ENCODE peak calls at places on chromosomes 3 and 15, in four cellular contexts. One of them, this sample, is unnamed.

GRCh38 chr15:83694030-83694429 is 40.1 kb downstream of the ADAMTSL3 start:
- DNase-seq in A549: peak; percentile 15
- DNase-seq in endothelial cell: no peak
- DNase-seq in breast epithelium: no peak
- DNase-seq in this sample: no peak

GRCh38 chr15:92809880-92810361 is 90.2 kb upstream of the CHD2 start:
- DNase-seq in A549: peak; percentile 65
- DNase-seq in endothelial cell: peak; percentile 34
- DNase-seq in breast epithelium: peak; percentile 50
- DNase-seq in this sample: no peak

GRCh38 chr15:80265021-80265420 is 13.0 kb upstream of the CTXND1 start:
- DNase-seq in breast epithelium: no peak
- DNase-seq in endothelial cell: no peak
- DNase-seq in A549: no peak
- DNase-seq in this sample: no peak

GRCh38 chr15:90598053-90598577 is 68.4 kb downstream of the CRTC3 start:
- DNase-seq in breast epithelium: no peak
- DNase-seq in A549: peak; percentile 56
- DNase-seq in endothelial cell: no peak
- DNase-seq in this sample: no peak

GRCh38 chr3:183356920-183357319 is 71.5 kb downstream of the MCF2L2 start:
- DNase-seq in A549: no peak
- DNase-seq in endothelial cell: no peak
- DNase-seq in breast epithelium: no peak
- DNase-seq in this sample: no peak

GRCh38 chr3:109553573-109554371 is 216.4 kb upstream of the DPPA4 start:
- DNase-seq in A549: no peak
- DNase-seq in endothelial cell: no peak
- DNase-seq in breast epithelium: no peak
- DNase-seq in this sample: no peak

GRCh38 chr3:66468016-66468735 is 32.6 kb downstream of the LRIG1 start:
- DNase-seq in A549: no peak
- DNase-seq in breast epithelium: no peak
- DNase-seq in endothelial cell: no peak
- DNase-seq in this sample: no peak

GRCh38 chr15:85485956-85486567 is 105.7 kb downstream of the AKAP13 start:
- DNase-seq in breast epithelium: peak; percentile 77
- DNase-seq in endothelial cell: peak; percentile 59
- DNase-seq in A549: peak; percentile 84
- DNase-seq in this sample: peak; percentile 47

GRCh38 chr3:133882986-133883586 is 12.6 kb downstream of the RAB6B start:
- DNase-seq in endothelial cell: no peak
- DNase-seq in breast epithelium: no peak
- DNase-seq in A549: no peak
- DNase-seq in this sample: no peak

GRCh38 chr3:126704494-126705214 is 614 bp downstream of the CHCHD6 start:
- DNase-seq in breast epithelium: no peak
- DNase-seq in A549: no peak
- DNase-seq in endothelial cell: no peak
- DNase-seq in this sample: no peak

GRCh38 chr3:178966299-178967183 is 105.1 kb downstream of the ZMAT3 start:
- DNase-seq in breast epithelium: no peak
- DNase-seq in endothelial cell: no peak
- DNase-seq in A549: peak; percentile 16
- DNase-seq in this sample: no peak

GRCh38 chr3:42192334-42193200 is 73.4 kb downstream of the CCK start:
- DNase-seq in endothelial cell: no peak
- DNase-seq in A549: no peak
- DNase-seq in breast epithelium: no peak
- DNase-seq in this sample: no peak

GRCh38 chr3:69649120-69649519 is 90.1 kb upstream of the MITF start:
- DNase-seq in breast epithelium: no peak
- DNase-seq in A549: peak; percentile 29
- DNase-seq in endothelial cell: no peak
- DNase-seq in this sample: no peak

GRCh38 chr3:186442162-186442561 is 80.1 kb upstream of the DGKG start:
- DNase-seq in A549: no peak
- DNase-seq in breast epithelium: no peak
- DNase-seq in endothelial cell: no peak
- DNase-seq in this sample: no peak

GRCh38 chr3:98565237-98565643 is 28.2 kb downstream of the CPOX start:
- DNase-seq in endothelial cell: no peak
- DNase-seq in breast epithelium: no peak
- DNase-seq in A549: no peak
- DNase-seq in this sample: no peak

DNA sequence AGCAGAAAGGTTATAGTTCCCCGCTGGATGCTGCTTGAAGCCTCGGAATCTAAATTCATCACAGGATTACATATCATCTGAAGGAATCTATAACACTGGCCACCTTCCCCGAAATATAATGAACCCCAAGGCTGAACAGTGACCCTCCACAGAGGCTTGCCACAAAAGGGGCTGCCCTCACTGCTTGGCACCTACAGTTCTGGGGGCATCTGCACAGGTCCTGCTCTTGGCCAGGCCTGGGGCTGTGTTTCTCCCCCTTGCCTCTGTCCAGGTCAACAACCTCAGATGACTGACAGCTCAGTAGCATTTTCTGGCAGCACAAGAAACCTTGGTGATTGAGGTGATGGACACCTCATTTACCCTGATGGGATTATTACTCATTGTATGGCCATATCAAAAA is 1.5 kb upstream of the ADAMTS17 start:
- DNase-seq in breast epithelium: no peak
- DNase-seq in endothelial cell: no peak
- DNase-seq in A549: no peak
- DNase-seq in this sample: no peak
- TF ChIP-seq CTCF in breast epithelium: no peak
- TF ChIP-seq CTCF in endothelial cell: no peak
- TF ChIP-seq CTCF in A549: no peak
- TF ChIP-seq CTCF in this sample: no peak

GRCh38 chr15:101490922-101491738 is 1.6 kb upstream of the PCSK6 start:
- DNase-seq in A549: no peak
- DNase-seq in breast epithelium: no peak
- DNase-seq in endothelial cell: no peak
- DNase-seq in this sample: no peak

GRCh38 chr15:101489236-101489632 is 273 bp downstream of the PCSK6 start:
- DNase-seq in breast epithelium: no peak
- DNase-seq in A549: peak; percentile 69
- DNase-seq in endothelial cell: peak; percentile 44
- DNase-seq in this sample: no peak

GRCh38 chr15:101490408-101490891 is 943 bp upstream of the PCSK6 start:
- DNase-seq in endothelial cell: no peak
- DNase-seq in breast epithelium: no peak
- DNase-seq in A549: no peak
- DNase-seq in this sample: no peak

GRCh38 chr15:101488300-101489164 is 975 bp downstream of the PCSK6 start:
- DNase-seq in endothelial cell: no peak
- DNase-seq in breast epithelium: no peak
- DNase-seq in A549: no peak
- DNase-seq in this sample: no peak

GRCh38 chr15:101489633-101490407 is at the start of gene PCSK6:
- DNase-seq in endothelial cell: no peak
- DNase-seq in breast epithelium: no peak
- DNase-seq in A549: peak; percentile 31
- DNase-seq in this sample: no peak
- TF ChIP-seq CTCF in endothelial cell: no peak
- TF ChIP-seq CTCF in breast epithelium: no peak
- TF ChIP-seq CTCF in A549: no peak
- TF ChIP-seq CTCF in this sample: no peak

DNA sequence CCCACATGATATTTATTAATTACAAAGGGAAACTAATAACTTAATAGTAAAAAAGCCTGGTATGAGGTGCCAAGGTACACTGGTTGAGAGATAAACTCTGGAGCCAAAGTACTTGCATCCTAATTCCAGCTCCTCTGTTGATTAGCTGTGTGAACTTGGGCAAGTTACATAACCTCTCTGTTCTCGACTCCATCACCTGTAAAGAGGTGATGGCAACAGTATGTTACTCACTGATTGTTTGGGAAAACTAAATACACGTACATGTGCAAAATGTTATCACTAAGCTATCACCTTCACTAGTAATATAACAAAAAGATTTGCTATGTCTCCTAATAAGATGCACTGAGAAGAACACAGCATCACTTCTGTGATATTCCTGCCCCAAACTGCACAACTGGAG is 206.4 kb downstream of the MEX3B start:
- DNase-seq in endothelial cell: no peak
- DNase-seq in breast epithelium: no peak
- DNase-seq in A549: no peak
- DNase-seq in this sample: no peak
- TF ChIP-seq CTCF in endothelial cell: no peak
- TF ChIP-seq CTCF in breast epithelium: no peak
- TF ChIP-seq CTCF in A549: no peak
- TF ChIP-seq CTCF in this sample: no peak

GRCh38 chr15:79185199-79185598 is 94.6 kb upstream of the RASGRF1 start:
- DNase-seq in endothelial cell: peak; percentile 35
- DNase-seq in breast epithelium: no peak
- DNase-seq in A549: peak; percentile 39
- DNase-seq in this sample: no peak
- TF ChIP-seq CTCF in endothelial cell: no peak
- TF ChIP-seq CTCF in breast epithelium: no peak
- TF ChIP-seq CTCF in A549: no peak
- TF ChIP-seq CTCF in this sample: no peak

DNA sequence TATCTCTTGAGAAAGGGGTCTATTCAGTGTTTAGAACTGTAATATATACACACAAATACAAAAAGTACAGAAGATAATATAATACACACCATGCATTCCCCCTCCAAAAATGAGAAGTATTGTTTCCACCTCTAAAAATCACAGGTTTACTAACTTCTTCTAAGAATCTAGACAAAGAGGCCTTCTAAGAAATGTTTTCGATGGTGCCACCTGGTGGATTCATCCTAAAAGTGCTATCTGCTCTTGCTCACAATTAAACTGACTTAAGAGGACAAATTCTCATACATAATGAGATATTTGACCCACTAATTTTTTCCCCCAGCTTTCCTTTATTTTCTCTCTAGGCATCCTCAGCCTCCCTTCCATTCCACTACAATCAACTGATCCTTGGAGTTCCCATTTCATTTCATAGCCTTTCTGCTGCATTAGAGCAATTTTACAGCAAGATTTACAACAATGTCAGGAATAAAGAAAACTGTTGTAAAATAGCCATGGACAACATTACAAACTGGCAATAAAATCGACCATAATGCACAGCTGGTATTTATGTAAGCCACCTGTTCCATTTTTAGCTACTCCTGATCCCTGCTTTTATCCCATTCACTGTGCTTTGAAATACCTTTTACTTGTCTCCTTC is 124.6 kb downstream of the ARRDC4 start:
- DNase-seq in A549: peak; percentile 71
- DNase-seq in endothelial cell: peak; percentile 36
- DNase-seq in breast epithelium: no peak
- DNase-seq in this sample: no peak
- TF ChIP-seq CTCF in A549: peak; percentile 66
- TF ChIP-seq CTCF in endothelial cell: peak; percentile 57
- TF ChIP-seq CTCF in breast epithelium: peak; percentile 35
- TF ChIP-seq CTCF in this sample: no peak

GRCh38 chr3:132721479-132722164 is 587 bp downstream of the NPHP3 start:
- DNase-seq in endothelial cell: peak; percentile 76
- DNase-seq in breast epithelium: peak; percentile 59
- DNase-seq in A549: peak; percentile 70
- DNase-seq in this sample: peak; percentile 28
- TF ChIP-seq CTCF in endothelial cell: peak; percentile 47
- TF ChIP-seq CTCF in breast epithelium: no peak
- TF ChIP-seq CTCF in A549: no peak
- TF ChIP-seq CTCF in this sample: no peak

GRCh38 chr15:47846911-47847310 is 129.6 kb downstream of the SEMA6D start:
- DNase-seq in A549: no peak
- DNase-seq in endothelial cell: no peak
- DNase-seq in breast epithelium: no peak
- DNase-seq in this sample: no peak

GRCh38 chr15:47846128-47846868 is 129.0 kb downstream of the SEMA6D start:
- DNase-seq in A549: no peak
- DNase-seq in endothelial cell: no peak
- DNase-seq in breast epithelium: no peak
- DNase-seq in this sample: no peak

GRCh38 chr15:47844437-47844836 is 127.1 kb downstream of the SEMA6D start:
- DNase-seq in breast epithelium: no peak
- DNase-seq in A549: no peak
- DNase-seq in endothelial cell: no peak
- DNase-seq in this sample: no peak

GRCh38 chr15:47839233-47839867 is 122.0 kb downstream of the SEMA6D start:
- DNase-seq in endothelial cell: no peak
- DNase-seq in breast epithelium: no peak
- DNase-seq in A549: no peak
- DNase-seq in this sample: no peak

DNA sequence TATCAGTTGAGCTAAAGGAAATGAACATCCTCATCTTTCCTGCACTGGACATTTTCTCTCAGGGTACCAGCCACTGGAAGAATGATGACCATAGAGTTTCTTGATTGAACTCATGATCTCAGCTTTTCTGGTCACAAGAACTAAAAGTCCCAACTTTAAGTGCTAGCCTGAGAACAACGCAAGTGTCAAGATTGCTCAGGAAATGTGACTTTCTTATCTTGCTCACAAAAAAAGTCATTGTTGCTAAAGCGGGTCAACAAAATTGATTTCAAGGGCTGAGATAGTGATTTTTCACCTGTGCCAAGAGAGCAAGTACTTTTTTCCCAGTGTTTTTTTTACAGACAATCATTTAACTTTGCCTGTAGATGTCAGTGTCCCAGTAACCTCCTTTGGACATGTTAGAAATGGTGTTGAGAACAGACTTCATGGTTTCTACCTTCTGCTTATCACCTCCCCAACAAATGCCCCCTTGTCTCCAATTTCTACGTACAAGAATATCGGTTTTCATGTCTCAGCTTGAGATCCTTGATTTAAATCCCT is 125.9 kb downstream of the SEMA6D start:
- DNase-seq in breast epithelium: no peak
- DNase-seq in A549: no peak
- DNase-seq in endothelial cell: no peak
- DNase-seq in this sample: no peak
- TF ChIP-seq CTCF in breast epithelium: no peak
- TF ChIP-seq CTCF in A549: no peak
- TF ChIP-seq CTCF in endothelial cell: no peak
- TF ChIP-seq CTCF in this sample: no peak

DNA sequence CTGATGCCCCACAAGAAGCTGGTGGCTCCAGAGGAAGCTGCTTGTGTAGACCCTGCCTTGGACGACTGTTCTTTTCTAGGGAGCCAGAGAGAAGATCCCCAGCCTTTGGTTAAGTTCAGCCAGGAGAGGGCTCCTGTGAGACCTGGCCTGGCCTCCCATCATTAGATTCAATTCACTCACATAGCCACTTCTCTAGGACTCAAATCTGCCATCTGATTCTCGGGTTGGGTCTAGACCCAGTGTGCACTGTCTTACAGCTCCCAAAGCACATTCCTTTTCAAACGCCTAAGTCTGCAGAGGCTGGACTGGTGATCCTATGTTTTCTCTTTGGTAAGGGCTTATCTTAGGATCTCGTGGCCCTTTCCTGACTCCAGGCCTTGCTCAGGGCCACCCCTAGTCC is 81.7 kb upstream of the NPHP3 start:
- DNase-seq in endothelial cell: peak; percentile 5
- DNase-seq in A549: no peak
- DNase-seq in breast epithelium: no peak
- DNase-seq in this sample: no peak
- TF ChIP-seq CTCF in endothelial cell: no peak
- TF ChIP-seq CTCF in A549: no peak
- TF ChIP-seq CTCF in breast epithelium: no peak
- TF ChIP-seq CTCF in this sample: no peak